ENCODE peak calls at places on chromosomes 16 and 17, in five cellular contexts. F is glutamatergic neuron, G is fibroblast of villous mesenchyme, U is neural crest cell, L is tibial nerve. Q is an unnamed sample.

GRCh38 chr16:24009955-24010354 is 174.2 kb downstream of the PRKCB start:
- DNase-seq in U (no peak), G (no peak), F (no peak), L (no peak), Q (no peak)

GRCh38 chr17:81251091-81251942 is 12.2 kb downstream of the NDUFAF8 start:
- DNase-seq in L (no peak), F (peak), G (no peak), U (no peak), Q (no peak)

GRCh38 chr17:45578516-45579455 is 88.3 kb upstream of the PLEKHM1 start:
- DNase-seq in L (no peak), U (no peak), G (peak), F (no peak), Q (no peak)

GRCh38 chr17:48491527-48492273 is 39.1 kb downstream of the HOXB1 start:
- DNase-seq in L (no peak), G (no peak), U (no peak), F (no peak), Q (no peak)

GRCh38 chr17:19703776-19704371 is 12.5 kb downstream of the SLC47A2 start:
- DNase-seq in F (peak), G (no peak), L (no peak), U (no peak), Q (no peak)

GRCh38 chr16:89721644-89722391 is 481 bp downstream of the ZNF276 start:
- DNase-seq in F (peak), U (no peak), L (no peak), G (peak), Q (peak)

GRCh38 chr16:19753815-19754643 is 36.0 kb downstream of the IQCK start:
- DNase-seq in U (no peak), G (peak), L (no peak), F (no peak), Q (peak)

GRCh38 chr16:21009815-21010214 is 109.2 kb downstream of the LYRM1 start:
- DNase-seq in U (no peak), G (no peak), F (no peak), L (no peak), Q (no peak)

GRCh38 chr17:2722611-2723010 is 11.0 kb upstream of the CLUH start:
- DNase-seq in L (no peak), G (no peak), F (no peak), U (no peak), Q (no peak)

GRCh38 chr17:58487589-58488427 is at the start of gene HSF5:
- DNase-seq in U (no peak), G (no peak), L (no peak), F (peak), Q (no peak)

GRCh38 chr17:50558955-50559614 is 1.4 kb upstream of the CACNA1G start:
- DNase-seq in G (no peak), L (no peak), U (no peak), F (peak), Q (no peak)

GRCh38 chr17:50561796-50562195 is 1.3 kb downstream of the CACNA1G start:
- DNase-seq in G (no peak), U (no peak), F (no peak), L (no peak), Q (no peak)

GRCh38 chr17:50559674-50560184 is 786 bp upstream of the CACNA1G start:
- DNase-seq in G (peak), F (peak), L (peak), U (peak), Q (no peak)

GRCh38 chr17:50560931-50561750 is 626 bp downstream of the CACNA1G start:
- DNase-seq in U (no peak), F (no peak), L (no peak), G (no peak), Q (no peak)

GRCh38 chr17:50560185-50560824 is at the start of gene CACNA1G:
- DNase-seq in G (peak), F (peak), U (peak), L (peak), Q (peak)
- TF ChIP-seq CTCF in G (no peak), F (no peak), U (no peak), L (no peak), Q (no peak)

GRCh38 chr17:71338396-71338795 is 782.4 kb upstream of the SOX9 start:
- DNase-seq in G (peak), L (no peak), F (no peak), U (no peak), Q (no peak)
- TF ChIP-seq CTCF in G (no peak), L (no peak), F (no peak), U (no peak), Q (no peak)

DNA sequence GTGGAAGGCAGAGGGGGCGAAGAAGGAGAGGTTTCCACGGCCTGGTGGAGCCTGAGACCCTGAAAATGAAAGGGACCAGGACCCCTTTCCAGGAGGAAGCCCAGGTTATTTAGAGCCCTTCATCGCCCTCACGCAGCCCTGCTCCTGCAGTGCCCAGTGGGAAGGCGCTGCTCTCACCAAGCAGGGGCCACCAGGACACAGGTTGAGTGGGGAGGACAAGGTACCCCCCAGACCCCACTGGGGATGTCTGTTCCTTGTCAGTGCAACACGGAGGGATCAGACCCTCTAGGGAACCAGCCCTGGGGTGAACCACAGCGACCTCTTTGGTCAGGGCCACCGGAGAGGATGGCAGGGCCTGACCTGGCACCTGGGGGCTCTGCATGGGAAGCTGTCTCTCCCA is 163.9 kb downstream of the C16orf95 start:
- DNase-seq in G (no peak), L (no peak), U (no peak), F (no peak), Q (no peak)
- TF ChIP-seq CTCF in G (no peak), L (no peak), U (no peak), F (no peak), Q (no peak)

DNA sequence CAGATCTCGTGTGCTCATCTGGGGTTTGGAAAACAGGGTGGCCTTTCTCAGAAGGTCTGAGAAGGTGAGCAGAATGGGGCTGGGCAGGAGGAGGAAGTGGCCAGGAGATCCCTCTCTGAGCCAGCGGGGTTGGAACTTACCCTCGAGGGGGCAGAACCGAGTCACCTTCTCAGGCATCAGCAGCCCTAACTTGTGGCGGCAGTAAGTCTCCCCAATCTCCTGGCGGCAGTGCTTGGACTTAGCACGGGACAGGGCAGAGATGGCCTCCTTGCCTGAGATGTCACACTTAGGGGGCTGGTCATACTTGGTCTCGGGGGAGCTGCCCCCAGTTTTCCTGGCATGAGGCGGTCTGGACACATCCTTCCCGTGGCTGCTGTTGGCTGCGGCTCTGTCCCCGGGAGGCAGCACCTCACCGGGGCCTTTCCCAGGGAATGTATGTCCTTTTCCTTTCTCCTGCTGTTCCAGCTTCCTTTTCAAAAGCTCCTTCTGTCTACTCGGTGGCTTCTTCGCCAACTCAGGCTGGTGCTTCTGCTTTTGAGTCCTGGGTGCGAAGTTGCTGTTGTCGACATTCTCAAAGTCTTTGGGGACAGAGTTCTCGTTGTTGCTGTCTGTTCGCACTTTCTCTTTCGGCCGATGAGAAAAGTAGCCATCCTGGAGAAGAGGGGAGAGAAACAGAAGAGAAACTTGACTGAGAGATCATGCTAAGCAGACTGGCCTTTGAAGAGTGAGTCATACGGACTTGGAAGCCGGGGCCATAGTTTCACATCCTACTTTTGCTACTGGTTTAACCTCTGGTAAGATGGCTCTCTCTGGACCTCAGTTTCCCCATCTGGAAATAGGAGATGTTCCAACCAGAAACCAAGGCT is 211.7 kb downstream of the XYLT1 start:
- DNase-seq in G (peak), L (no peak), U (no peak), F (no peak), Q (no peak)
- TF ChIP-seq CTCF in G (no peak), L (peak), U (no peak), F (no peak), Q (no peak)

DNA sequence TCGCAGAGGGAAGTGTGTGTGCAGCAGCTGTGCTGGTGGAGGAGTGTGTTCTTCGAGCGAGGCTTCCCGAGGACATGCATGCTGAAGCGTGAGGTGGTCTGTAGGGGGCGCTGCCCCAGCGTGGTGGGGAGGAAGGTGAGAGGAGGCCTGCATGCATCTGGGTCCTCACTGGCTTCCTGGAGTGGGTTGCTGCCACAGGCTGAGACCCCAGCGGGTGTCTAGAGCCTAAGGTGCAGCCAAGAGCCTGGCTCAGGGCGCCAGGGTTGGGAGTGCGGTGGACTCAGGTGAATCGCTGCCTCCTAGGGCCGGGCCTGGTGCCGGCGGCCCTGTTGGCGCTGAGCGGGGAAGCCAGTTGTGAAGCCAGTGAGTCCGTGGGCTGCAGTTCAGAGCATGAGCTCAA is 7.5 kb upstream of the HSD3B7 start:
- DNase-seq in U (no peak), L (no peak), G (no peak), F (peak), Q (no peak)
- TF ChIP-seq CTCF in U (peak), L (no peak), G (peak), F (peak), Q (peak)

GRCh38 chr17:42146911-42147607 is 7.7 kb downstream of the RAB5C start:
- DNase-seq in G (no peak), L (no peak), F (no peak), U (no peak), Q (no peak)
- TF ChIP-seq CTCF in G (no peak), L (no peak), F (no peak), U (no peak), Q (no peak)

GRCh38 chr17:67575325-67575724 is 142.4 kb upstream of the NOL11 start:
- DNase-seq in U (no peak), G (no peak), F (peak), L (no peak), Q (no peak)
- TF ChIP-seq CTCF in U (no peak), G (no peak), F (no peak), L (no peak), Q (no peak)

DNA sequence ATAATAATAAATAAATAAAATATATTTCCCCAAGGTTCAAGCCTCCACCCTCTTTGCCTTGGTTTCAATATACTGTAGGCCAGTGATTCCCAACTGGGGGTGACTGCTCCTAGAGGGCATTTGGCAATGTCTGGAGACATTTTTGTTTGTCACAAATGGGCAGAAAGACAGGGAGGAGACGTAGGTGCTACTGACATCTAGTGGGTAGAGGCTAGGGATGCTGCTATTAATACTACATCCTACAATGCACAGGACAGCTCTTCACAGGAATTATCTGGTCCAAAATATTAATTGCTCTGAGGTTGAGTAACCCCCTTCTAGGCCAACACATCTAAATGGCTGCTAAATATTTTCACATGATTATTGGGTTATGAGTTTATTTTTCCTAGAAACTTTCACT is 12.8 kb upstream of the PRR14 start:
- DNase-seq in G (peak), L (no peak), F (no peak), U (no peak), Q (peak)
- TF ChIP-seq CTCF in G (peak), L (no peak), F (no peak), U (peak), Q (peak)

GRCh38 chr16:29815032-29815721 is 775 bp upstream of the PAGR1 start:
- DNase-seq in L (no peak), U (peak), G (no peak), F (no peak), Q (no peak)

GRCh38 chr16:29814592-29814991 is 1.4 kb upstream of the PAGR1 start:
- DNase-seq in L (no peak), F (no peak), G (no peak), U (no peak), Q (no peak)

GRCh38 chr16:29818082-29818481 is 2.1 kb downstream of the PAGR1 start:
- DNase-seq in G (no peak), L (no peak), U (no peak), F (no peak), Q (no peak)

GRCh38 chr16:29815793-29816693 is at the start of gene PAGR1:
- DNase-seq in G (peak), U (peak), L (peak), F (peak), Q (peak)

GRCh38 chr16:29816694-29817441 is 916 bp downstream of the PAGR1 start:
- DNase-seq in L (no peak), F (peak), U (peak), G (peak), Q (peak)
- TF ChIP-seq CTCF in L (no peak), F (no peak), U (peak), G (peak), Q (no peak)

DNA sequence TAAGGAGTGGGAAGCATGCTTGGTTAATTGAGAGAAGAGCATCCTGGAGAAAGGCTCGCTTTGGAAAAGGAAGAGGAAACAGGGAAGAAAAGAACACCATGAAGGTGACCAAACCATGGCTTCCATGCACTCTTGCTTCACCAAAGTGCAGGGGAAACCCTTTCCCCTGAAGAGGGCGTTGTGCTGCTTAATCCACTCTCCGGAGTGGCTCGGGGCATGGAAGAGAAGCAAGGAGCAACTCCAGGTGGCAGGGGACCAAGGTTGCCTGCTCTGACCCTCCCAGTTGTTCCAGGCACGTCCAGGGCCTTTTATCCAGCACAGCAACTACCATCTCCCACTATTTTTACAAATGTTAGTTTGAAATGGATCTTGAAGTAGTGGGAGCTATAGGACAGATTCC is 108.1 kb downstream of the STX8 start:
- DNase-seq in F (peak), L (no peak), G (no peak), U (no peak), Q (no peak)
- TF ChIP-seq CTCF in F (no peak), L (no peak), G (no peak), U (no peak), Q (no peak)

Q was measured in HFFc6.